ENCODE peak calls at places on chromosome 9, in four cellular contexts. J, W, R and Y are unnamed samples.

GRCh38 chr9:124328285-124328684 is 70.5 kb downstream of the NEK6 start:
- DNase-seq in J (no peak), W (no peak), R (no peak), Y (no peak)

GRCh38 chr9:17802249-17802857 is 223.5 kb downstream of the SH3GL2 start:
- DNase-seq in J (no peak), W (no peak), R (no peak), Y (no peak)

GRCh38 chr9:100580255-100580654 is 2.4 kb downstream of the CAVIN4 start:
- DNase-seq in J (no peak), W (no peak), R (no peak), Y (no peak)

GRCh38 chr9:84512493-84512892 is 157.0 kb upstream of the NTRK2 start:
- DNase-seq in J (no peak), W (no peak), R (no peak), Y (no peak)

GRCh38 chr9:97807681-97808080 is 45.3 kb upstream of the FOXE1 start:
- DNase-seq in J (no peak), W (no peak), R (no peak), Y (no peak)

GRCh38 chr9:102106446-102106845 is 368.0 kb upstream of the GRIN3A start:
- DNase-seq in J (no peak), W (no peak), R (no peak), Y (no peak)

GRCh38 chr9:76378367-76379073 is 15.7 kb downstream of the RFK start:
- DNase-seq in J (no peak), W (no peak), R (no peak), Y (no peak)

GRCh38 chr9:92633879-92634278 is 36.1 kb downstream of the IPPK start:
- DNase-seq in J (no peak), W (peak), R (no peak), Y (no peak)

GRCh38 chr9:7363777-7364477 is 435.7 kb downstream of the DMAC1 start:
- DNase-seq in J (peak), W (no peak), R (no peak), Y (no peak)

GRCh38 chr9:16321461-16322119 is 548.9 kb downstream of the BNC2 start:
- DNase-seq in J (no peak), W (peak), R (no peak), Y (no peak)

GRCh38 chr9:101119206-101119819 is 90.8 kb downstream of the PLPPR1 start:
- DNase-seq in J (peak), W (no peak), R (peak), Y (peak)

GRCh38 chr9:133726401-133727276 is 11.5 kb downstream of the SARDH start:
- DNase-seq in J (peak), W (peak), R (peak), Y (no peak)

GRCh38 chr9:79461735-79462134 is 110.0 kb upstream of the TLE4 start:
- DNase-seq in J (no peak), W (no peak), R (no peak), Y (no peak)

GRCh38 chr9:33068991-33069390 is 7.5 kb downstream of the SMU1 start:
- DNase-seq in J (no peak), W (no peak), R (no peak), Y (no peak)

GRCh38 chr9:94156549-94157407 is 72.5 kb downstream of the PTPDC1 start:
- DNase-seq in J (no peak), W (peak), R (no peak), Y (no peak)

GRCh38 chr9:105291938-105292337 is 47.5 kb downstream of the SLC44A1 start:
- DNase-seq in J (peak), W (no peak), R (no peak), Y (no peak)

GRCh38 chr9:70484232-70485130 is 70.0 kb upstream of the KLF9 start:
- DNase-seq in J (peak), W (no peak), R (peak), Y (no peak)

GRCh38 chr9:132147331-132147730 is 14.5 kb upstream of the NTNG2 start:
- DNase-seq in J (no peak), W (no peak), R (no peak), Y (no peak)

GRCh38 chr9:79574716-79575242 is 3.0 kb downstream of the TLE4 start:
- DNase-seq in J (no peak), W (no peak), R (no peak), Y (no peak)

GRCh38 chr9:88781500-88782391 is 209.5 kb upstream of the S1PR3 start:
- DNase-seq in J (peak), W (no peak), R (no peak), Y (no peak)

GRCh38 chr9:131334568-131335105 is 45.1 kb downstream of the PLPP7 start:
- DNase-seq in J (peak), W (no peak), R (no peak), Y (no peak)

GRCh38 chr9:108269421-108269820 is 586.4 kb downstream of the ACTL7B start:
- DNase-seq in J (no peak), W (no peak), R (peak), Y (no peak)

GRCh38 chr9:132078369-132079356 is 1.0 kb downstream of the MED27 start:
- DNase-seq in J (peak), W (no peak), R (peak), Y (no peak)

GRCh38 chr9:95508968-95509850 is 7.6 kb downstream of the PTCH1 start:
- DNase-seq in J (peak), W (peak), R (peak), Y (peak)

GRCh38 chr9:21750021-21750735 is 52.3 kb upstream of the MTAP start:
- DNase-seq in J (no peak), W (no peak), R (no peak), Y (no peak)

GRCh38 chr9:126329476-126330275 is 3.0 kb downstream of the MVB12B start:
- DNase-seq in J (no peak), W (peak), R (no peak), Y (no peak)

GRCh38 chr9:108443741-108444140 is 412.0 kb downstream of the ACTL7B start:
- DNase-seq in J (no peak), W (no peak), R (no peak), Y (no peak)

GRCh38 chr9:16928179-16928945 is 57.9 kb upstream of the BNC2 start:
- DNase-seq in J (no peak), W (no peak), R (no peak), Y (no peak)

GRCh38 chr9:125815568-125815967 is 68.4 kb downstream of the PBX3 start:
- DNase-seq in J (no peak), W (no peak), R (no peak), Y (no peak)

GRCh38 chr9:34370970-34371880 is 5.5 kb downstream of the MYORG start:
- DNase-seq in J (no peak), W (no peak), R (no peak), Y (no peak)
- H3K4me3 ChIP-seq in J (no peak), W (peak), R (no peak), Y (no peak)

GRCh38 chr9:122614362-122614761 is at the start of gene OR1Q1:
- DNase-seq in J (no peak), W (no peak), R (no peak), Y (no peak)

DNA sequence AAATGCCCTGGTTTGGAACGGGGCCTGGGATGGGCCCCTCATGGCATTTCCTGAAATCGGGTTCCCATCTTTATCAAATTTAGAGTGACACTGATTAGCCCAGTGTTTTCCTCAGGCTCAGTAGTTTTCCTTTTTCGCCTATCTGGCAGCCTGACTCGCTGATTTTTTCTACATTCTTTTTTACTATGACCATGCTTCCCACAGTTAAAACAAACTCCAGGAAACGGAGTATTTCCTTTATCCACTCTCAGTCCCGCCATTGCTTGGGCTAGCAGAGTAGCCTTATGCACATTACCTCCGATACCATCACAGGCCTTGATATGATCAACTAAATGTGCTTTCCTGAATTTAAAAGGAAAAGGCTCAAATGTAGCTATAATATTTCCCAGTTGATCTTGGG is 5.5 kb downstream of the OR1Q1 start:
- DNase-seq in J (no peak), W (no peak), R (no peak), Y (no peak)
- H3K4me3 ChIP-seq in J (no peak), W (no peak), R (no peak), Y (no peak)

DNA sequence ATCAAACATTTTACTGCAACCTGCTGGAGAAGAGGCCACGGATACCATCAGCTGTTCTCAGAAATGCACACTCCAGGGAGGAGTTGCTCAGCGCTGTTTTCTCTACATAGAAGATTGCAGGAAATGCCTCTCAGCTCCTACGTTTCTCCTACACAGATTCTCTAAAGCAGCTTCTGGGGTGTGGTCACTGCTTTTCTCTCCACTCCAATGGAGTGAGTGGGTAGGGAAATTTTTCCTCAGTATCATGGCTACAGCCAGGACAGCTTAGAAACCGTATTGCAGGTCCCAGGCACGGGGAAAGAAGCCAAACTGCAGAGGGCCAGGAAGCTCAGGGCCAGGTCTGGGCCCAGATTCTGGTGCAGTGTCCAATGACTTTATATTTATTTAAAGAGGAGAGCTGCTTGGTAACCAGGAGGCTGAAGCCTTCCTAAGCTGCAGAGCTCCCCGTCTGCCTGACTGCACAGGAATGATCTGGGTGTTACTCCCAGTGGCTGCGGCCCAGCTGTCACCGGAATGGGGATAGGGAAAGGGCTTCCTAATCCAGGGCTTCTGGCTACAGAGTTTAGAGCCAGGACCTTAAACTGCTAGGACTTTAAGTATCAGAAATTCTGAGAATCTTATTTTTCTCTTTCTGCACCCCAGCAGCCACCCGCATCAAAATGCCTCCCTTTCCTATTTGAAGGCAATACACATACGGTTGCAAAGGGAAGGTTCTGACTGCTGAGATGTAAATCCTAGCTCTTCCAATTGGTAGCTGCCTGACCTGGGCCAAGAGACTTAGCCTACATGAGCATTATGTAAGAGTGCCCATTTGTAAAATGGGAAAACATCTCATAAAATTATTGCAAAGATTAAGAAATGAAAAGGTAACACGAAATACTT is 1.4 kb upstream of the SPTAN1 start:
- DNase-seq in J (no peak), W (no peak), R (no peak), Y (peak)
- H3K4me3 ChIP-seq in J (peak), W (peak), R (peak), Y (no peak)

GRCh38 chr9:136533775-136534157 is 12.1 kb downstream of the NOTCH1 start:
- DNase-seq in J (no peak), W (no peak), R (no peak), Y (no peak)
- H3K4me3 ChIP-seq in J (no peak), W (no peak), R (no peak), Y (no peak)